ENCODE peak calls at places on chromosomes 2 and 18, in eight cellular contexts. E is DMS 273 treated with DMSO at 0.1 percent for 48 hours; I is HL-60; D is EL; F is NCI-H82; H is CD4-positive, alpha-beta T cell; K is AG10803; Y is H9. S is an unnamed sample.

GRCh38 chr2:134232461-134232860 is 21.4 kb upstream of the MGAT5 start:
- DNase-seq in I (peak), F (no peak), E (no peak), K (no peak), Y (no peak), H (no peak), D (no peak), S (no peak)

GRCh38 chr2:216492951-216493685 is 5.5 kb upstream of the RPL37A start:
- DNase-seq in D (peak), H (no peak), I (no peak), K (peak), F (no peak), Y (no peak), E (no peak), S (no peak)

GRCh38 chr2:105442056-105442455 is 43.2 kb upstream of the FHL2 start:
- DNase-seq in K (no peak), Y (no peak), H (no peak), F (no peak), I (no peak), D (no peak), E (no peak), S (no peak)

GRCh38 chr18:2917255-2918047 is 70.6 kb downstream of the EMILIN2 start:
- DNase-seq in D (no peak), Y (no peak), K (no peak), F (no peak), I (no peak), H (no peak), E (no peak), S (no peak)

GRCh38 chr2:97712693-97713295 is 582 bp upstream of the ZAP70 start:
- DNase-seq in H (peak), F (no peak), E (no peak), D (no peak), K (no peak), I (no peak), Y (no peak), S (no peak)

GRCh38 chr2:55838653-55839052 is 84.9 kb downstream of the EFEMP1 start:
- DNase-seq in I (no peak), H (no peak), E (no peak), K (no peak), Y (no peak), D (no peak), F (no peak), S (no peak)

GRCh38 chr2:142131016-142131714 is at the start of gene LRP1B:
- DNase-seq in D (peak), K (peak), Y (peak), F (peak), H (no peak), I (no peak), E (no peak), S (peak)

GRCh38 chr18:48819276-48819675 is 131.5 kb downstream of the SMAD7 start:
- DNase-seq in F (no peak), Y (peak), K (no peak), D (no peak), H (peak), I (no peak), E (no peak), S (no peak)

GRCh38 chr2:150171065-150171548 is 316.4 kb downstream of the RND3 start:
- DNase-seq in K (no peak), F (no peak), Y (peak), I (no peak), D (no peak), H (no peak), E (no peak), S (no peak)

GRCh38 chr2:21268197-21268870 is 144.6 kb downstream of the TDRD15 start:
- DNase-seq in F (no peak), E (no peak), D (no peak), I (no peak), Y (no peak), H (no peak), K (no peak), S (no peak)

GRCh38 chr2:27152102-27152795 is 3.4 kb downstream of the TCF23 start:
- DNase-seq in D (no peak), Y (peak), F (no peak), I (no peak), H (no peak), K (no peak), E (no peak), S (no peak)

GRCh38 chr2:218813771-218814460 is 17.7 kb downstream of the PRKAG3 start:
- DNase-seq in K (no peak), F (no peak), E (no peak), H (no peak), Y (no peak), I (no peak), D (no peak), S (no peak)

GRCh38 chr18:74493689-74494088 is 2.5 kb upstream of the CNDP2 start:
- DNase-seq in K (peak), F (peak), D (peak), E (peak), Y (peak), H (peak), I (peak), S (no peak)

GRCh38 chr2:136116813-136117390 is 1.0 kb downstream of the CXCR4 start:
- DNase-seq in F (peak), E (no peak), H (peak), K (no peak), D (no peak), I (peak), Y (peak), S (peak)

GRCh38 chr18:42548493-42548892 is 567.0 kb downstream of the RIT2 start:
- DNase-seq in H (no peak), Y (no peak), F (no peak), K (no peak), E (no peak), D (no peak), I (no peak), S (no peak)

GRCh38 chr2:192194065-192194865 is 468 bp downstream of the TMEFF2 start:
- DNase-seq in I (no peak), H (peak), K (peak), E (no peak), D (peak), F (peak), Y (no peak), S (no peak)

GRCh38 chr18:67359868-67360838 is 156.4 kb downstream of the DSEL start:
- DNase-seq in K (peak), E (no peak), F (no peak), H (no peak), I (no peak), Y (no peak), D (peak), S (no peak)

S was measured in neural crest cell.